ENCODE peak calls at places on chromosomes 16 and 17, in nine cellular contexts. S is heart right ventricle; X is stimulated activated CD8-positive, alpha-beta memory T cell treated with anti-CD3 and anti-CD28 coated beads, Interleukin-4, amount 100 ng/mL, for 24 hours; M is AG20443; U is activated T-helper 1 cell treated with Interleukin-2 at 50 U/mL for 16 hours; E is KG1; O is left ventricle myocardium inferior; K is skeletal muscle cell; Y is upper lobe of right lung. Q is an unnamed sample.

GRCh38 chr17:79075433-79075805 is 795 bp downstream of the ENGASE start:
- DNase-seq in S (no peak), X (no peak), M (no peak), U (no peak), E (no peak), O (no peak), K (no peak), Y (no peak), Q (no peak)

GRCh38 chr17:73455050-73455687 is 143.4 kb upstream of the CDC42EP4 start:
- DNase-seq in S (no peak), X (no peak), M (no peak), U (no peak), E (no peak), O (no peak), K (no peak), Y (no peak), Q (no peak)

GRCh38 chr16:63617990-63618763 is 1503.7 kb downstream of the CDH11 start:
- DNase-seq in S (peak; percentile 20), X (no peak), M (no peak), U (no peak), E (no peak), O (peak; percentile 26), K (no peak), Y (no peak), Q (no peak)

GRCh38 chr17:76240461-76241204 is at the start of gene RNF157:
- DNase-seq in S (peak; percentile 69), X (no peak), M (peak; percentile 88), U (peak; percentile 68), E (no peak), O (peak; percentile 73), K (no peak), Y (peak; percentile 80), Q (peak; percentile 84)

GRCh38 chr17:77373298-77374169 is 232.8 kb downstream of the SEC14L1 start:
- DNase-seq in S (peak; percentile 69), X (no peak), M (peak; percentile 40), U (no peak), E (no peak), O (peak; percentile 50), K (no peak), Y (peak; percentile 79), Q (peak; percentile 56)

GRCh38 chr17:50196036-50196435 is 5.4 kb downstream of the COL1A1 start:
- DNase-seq in S (no peak), X (no peak), M (no peak), U (no peak), E (no peak), O (no peak), K (no peak), Y (no peak), Q (no peak)

GRCh38 chr17:74860229-74860998 is 729 bp upstream of the GRIN2C start:
- DNase-seq in S (no peak), X (no peak), M (no peak), U (no peak), E (no peak), O (no peak), K (no peak), Y (no peak), Q (no peak)

GRCh38 chr16:87468550-87468949 is 24.3 kb downstream of the ZCCHC14 start:
- DNase-seq in S (no peak), X (no peak), M (no peak), U (no peak), E (no peak), O (peak; percentile 33), K (no peak), Y (no peak), Q (no peak)

GRCh38 chr17:3998436-3998835 is 34.2 kb upstream of the ATP2A3 start:
- DNase-seq in S (no peak), X (no peak), M (no peak), U (no peak), E (no peak), O (no peak), K (no peak), Y (no peak), Q (no peak)

GRCh38 chr17:74474043-74474792 is 7.8 kb downstream of the CD300A start:
- DNase-seq in S (no peak), X (no peak), M (no peak), U (no peak), E (no peak), O (no peak), K (no peak), Y (no peak), Q (no peak)

GRCh38 chr17:59521465-59522126 is 43.8 kb upstream of the DHX40 start:
- DNase-seq in S (peak; percentile 23), X (peak; percentile 33), M (peak; percentile 91), U (peak; percentile 10), E (peak; percentile 35), O (peak; percentile 25), K (no peak), Y (no peak), Q (peak; percentile 56)

GRCh38 chr17:18959845-18960240 is 7.9 kb downstream of the SLC5A10 start:
- DNase-seq in S (no peak), X (no peak), M (no peak), U (no peak), E (no peak), O (no peak), K (no peak), Y (no peak), Q (no peak)

GRCh38 chr17:3594056-3594810 is 15.0 kb downstream of the TRPV1 start:
- DNase-seq in S (peak; percentile 39), X (no peak), M (no peak), U (no peak), E (no peak), O (peak; percentile 46), K (peak; percentile 80), Y (no peak), Q (no peak)

GRCh38 chr17:41835800-41836549 is at the start of gene NT5C3B:
- DNase-seq in S (peak; percentile 71), X (peak; percentile 40), M (peak; percentile 97), U (peak; percentile 48), E (no peak), O (peak; percentile 65), K (no peak), Y (peak; percentile 84), Q (peak; percentile 83)